ENCODE peak calls at places on chromosomes 5 and 9, in four cellular contexts. J, U, C and W are unnamed samples.

GRCh38 chr5:164326219-164326618 is 820.8 kb downstream of the MAT2B start:
- DNase-seq in J (peak), U (no peak), C (no peak), W (no peak)

GRCh38 chr5:109997191-109997590 is 307.5 kb downstream of the MAN2A1 start:
- DNase-seq in J (no peak), U (no peak), C (no peak), W (no peak)

GRCh38 chr5:115602585-115603125 is 376 bp upstream of the TICAM2 start:
- DNase-seq in J (no peak), U (no peak), C (no peak), W (no peak)

GRCh38 chr5:65861830-65862241 is 64.5 kb upstream of the ERBIN start:
- DNase-seq in J (peak), U (no peak), C (no peak), W (peak)

GRCh38 chr9:114958021-114958846 is 27.8 kb upstream of the TNFSF8 start:
- DNase-seq in J (no peak), U (peak), C (peak), W (no peak)

GRCh38 chr9:127832248-127832647 is 22.2 kb downstream of the ENG start:
- DNase-seq in J (no peak), U (no peak), C (no peak), W (no peak)

GRCh38 chr5:68762201-68762600 is 331.6 kb upstream of the SLC30A5 start:
- DNase-seq in J (no peak), U (no peak), C (no peak), W (no peak)

GRCh38 chr9:7756088-7756487 is 43.5 kb downstream of the DMAC1 start:
- DNase-seq in J (no peak), U (no peak), C (no peak), W (no peak)

GRCh38 chr9:30758726-30759446 is 1625.6 kb upstream of the ACO1 start:
- DNase-seq in J (no peak), U (peak), C (no peak), W (no peak)

GRCh38 chr9:38092200-38092524 is 23.1 kb upstream of the SHB start:
- DNase-seq in J (no peak), U (no peak), C (no peak), W (no peak)

GRCh38 chr5:138054206-138054605 is 21.3 kb upstream of the FAM13B start:
- DNase-seq in J (no peak), U (no peak), C (no peak), W (no peak)

GRCh38 chr9:35000535-35001284 is 11.2 kb downstream of the DNAJB5 start:
- DNase-seq in J (peak), U (no peak), C (no peak), W (no peak)

GRCh38 chr5:132063090-132063911 is 2.8 kb downstream of the IL3 start:
- DNase-seq in J (peak), U (peak), C (peak), W (peak)

GRCh38 chr9:129111762-129112151 is 542 bp downstream of the PTPA start:
- DNase-seq in J (peak), U (peak), C (no peak), W (peak)

GRCh38 chr9:105837261-105837660 is 142.9 kb downstream of the TMEM38B start:
- DNase-seq in J (no peak), U (no peak), C (no peak), W (no peak)

GRCh38 chr9:133463864-133464615 is 4.3 kb downstream of the CACFD1 start:
- DNase-seq in J (no peak), U (no peak), C (no peak), W (no peak)

GRCh38 chr5:150642567-150642927 is 2.1 kb downstream of the SYNPO start:
- DNase-seq in J (peak), U (peak), C (no peak), W (peak)

GRCh38 chr9:16848189-16848588 is 22.3 kb downstream of the BNC2 start:
- DNase-seq in J (no peak), U (no peak), C (no peak), W (no peak)

GRCh38 chr5:179307931-179308471 is 37.3 kb downstream of the ADAMTS2 start:
- DNase-seq in J (no peak), U (peak), C (no peak), W (no peak)

GRCh38 chr5:177429248-177430045 is 3.0 kb downstream of the GRK6 start:
- DNase-seq in J (no peak), U (peak), C (peak), W (peak)